ENCODE peak calls at places on chromosomes 12 and 14, in six cellular contexts. L is colonic mucosa, V is NCI-H1105 treated with DMSO at 0.1 percent for 48 hours, Q is left colon, I is T-helper 17 cell, H is GM03348. R is an unnamed sample.

GRCh38 chr12:93784339-93785086 is 107.3 kb downstream of the CRADD start:
- DNase-seq in V (no peak), L (no peak), I (peak; percentile 29), H (no peak), Q (peak; percentile 16), R (no peak)

GRCh38 chr12:113766880-113767878 is 198.9 kb downstream of the RBM19 start:
- DNase-seq in L (no peak), V (no peak), H (peak; percentile 89), I (no peak), Q (no peak), R (no peak)

GRCh38 chr12:727321-727720 is 25.1 kb upstream of the WNK1 start:
- DNase-seq in I (no peak), H (no peak), Q (no peak), V (no peak), L (no peak), R (no peak)

GRCh38 chr12:50545783-50546182 is 41.0 kb downstream of the DIP2B start:
- DNase-seq in I (no peak), Q (peak; percentile 39), V (no peak), L (peak; percentile 72), H (no peak), R (no peak)

GRCh38 chr12:27711312-27711682 is 665 bp downstream of the MRPS35 start:
- DNase-seq in H (peak; percentile 26), I (no peak), L (no peak), Q (no peak), V (peak; percentile 52), R (no peak)

GRCh38 chr14:50082784-50083466 is 33.4 kb downstream of the VCPKMT start:
- DNase-seq in V (no peak), H (no peak), L (no peak), I (peak; percentile 77), Q (no peak), R (no peak)

GRCh38 chr12:3777206-3777809 is 24.4 kb upstream of the CRACR2A start:
- DNase-seq in Q (no peak), H (peak; percentile 75), L (peak; percentile 40), I (no peak), V (peak; percentile 66), R (peak; percentile 6)

GRCh38 chr12:99390707-99391106 is 256.8 kb upstream of the GARIN6 start:
- DNase-seq in V (no peak), L (no peak), H (peak; percentile 29), Q (no peak), I (no peak), R (peak; percentile 49)

GRCh38 chr12:42798811-42799438 is 209.4 kb upstream of the PRICKLE1 start:
- DNase-seq in H (peak; percentile 15), Q (no peak), V (no peak), I (no peak), L (no peak), R (no peak)

GRCh38 chr14:39368261-39368959 is 63.8 kb downstream of the FBXO33 start:
- DNase-seq in I (no peak), Q (peak; percentile 36), V (peak; percentile 76), H (peak; percentile 72), L (no peak), R (peak; percentile 57)

GRCh38 chr14:70380834-70381233 is 21.4 kb upstream of the COX16 start:
- DNase-seq in L (no peak), H (no peak), V (no peak), Q (no peak), I (no peak), R (no peak)

GRCh38 chr14:30223385-30223785 is 295.7 kb upstream of the PRKD1 start:
- DNase-seq in V (peak; percentile 81), Q (peak; percentile 22), I (no peak), H (peak; percentile 52), L (peak; percentile 39), R (no peak)

GRCh38 chr12:83827860-83828259 is 1084.7 kb downstream of the SLC6A15 start:
- DNase-seq in V (no peak), Q (no peak), L (no peak), I (no peak), H (no peak), R (peak; percentile 1)

GRCh38 chr12:93892431-93893210 is 215.4 kb downstream of the CRADD start:
- DNase-seq in L (no peak), Q (no peak), V (no peak), I (no peak), H (no peak), R (peak; percentile 16)

GRCh38 chr12:4112290-4112689 is 161.3 kb upstream of the CCND2 start:
- DNase-seq in I (no peak), Q (no peak), L (no peak), V (no peak), H (no peak), R (no peak)

GRCh38 chr12:95678684-95679083 is 111.9 kb downstream of the NTN4 start:
- DNase-seq in V (no peak), I (no peak), Q (no peak), L (no peak), H (no peak), R (no peak)

GRCh38 chr12:106644335-106645073 is 61.7 kb downstream of the RFX4 start:
- DNase-seq in V (no peak), H (no peak), I (no peak), Q (peak; percentile 9), L (no peak), R (no peak)

GRCh38 chr12:40903040-40903439 is 210.8 kb downstream of the CNTN1 start:
- DNase-seq in I (no peak), V (no peak), H (no peak), L (no peak), Q (no peak), R (no peak)

GRCh38 chr14:58082491-58083098 is 69.4 kb downstream of the ARMH4 start:
- DNase-seq in Q (no peak), I (no peak), L (no peak), V (no peak), H (peak; percentile 85), R (no peak)

GRCh38 chr12:32889073-32889760 is 7.4 kb downstream of the PKP2 start:
- DNase-seq in H (no peak), Q (no peak), I (no peak), V (no peak), L (peak; percentile 4), R (no peak)

GRCh38 chr12:107622005-107622404 is 63.6 kb upstream of the PWP1 start:
- DNase-seq in H (peak; percentile 17), I (no peak), L (no peak), V (no peak), Q (no peak), R (peak; percentile 26)

GRCh38 chr12:65840793-65841670 is 16.7 kb downstream of the HMGA2 start:
- DNase-seq in L (no peak), I (no peak), H (no peak), V (no peak), Q (no peak), R (no peak)

R was measured in nephron progenitor cell.